ENCODE peak calls at places on chromosomes 12 and 14, in five cellular contexts. One of them, this sample, is unnamed.

GRCh38 chr14:88380405-88380804 is 5.1 kb upstream of the SPATA7 start:
- DNase-seq in A673: peak
- DNase-seq in thoracic aorta: no peak
- DNase-seq in effector memory CD8-positive, alpha-beta T cell: no peak
- DNase-seq in stimulated activated CD4-positive, alpha-beta T cell treated with anti-CD3 and anti-CD28 coated beads, Interleukin-2, amount 100 ng/mL, for 48 hours: no peak
- DNase-seq in this sample: peak

GRCh38 chr12:108337235-108338223 is 1.6 kb downstream of the CMKLR1 start:
- DNase-seq in effector memory CD8-positive, alpha-beta T cell: no peak
- DNase-seq in thoracic aorta: no peak
- DNase-seq in stimulated activated CD4-positive, alpha-beta T cell treated with anti-CD3 and anti-CD28 coated beads, Interleukin-2, amount 100 ng/mL, for 48 hours: no peak
- DNase-seq in A673: peak
- DNase-seq in this sample: peak

GRCh38 chr12:112978163-112979081 is at the start of gene OAS2:
- DNase-seq in effector memory CD8-positive, alpha-beta T cell: peak
- DNase-seq in stimulated activated CD4-positive, alpha-beta T cell treated with anti-CD3 and anti-CD28 coated beads, Interleukin-2, amount 100 ng/mL, for 48 hours: peak
- DNase-seq in thoracic aorta: no peak
- DNase-seq in A673: peak
- DNase-seq in this sample: peak

GRCh38 chr12:69343885-69344612 is 4.1 kb upstream of the LYZ start:
- DNase-seq in thoracic aorta: no peak
- DNase-seq in stimulated activated CD4-positive, alpha-beta T cell treated with anti-CD3 and anti-CD28 coated beads, Interleukin-2, amount 100 ng/mL, for 48 hours: no peak
- DNase-seq in A673: no peak
- DNase-seq in effector memory CD8-positive, alpha-beta T cell: no peak
- DNase-seq in this sample: no peak

GRCh38 chr12:94674835-94675234 is 24.5 kb upstream of the TMCC3 start:
- DNase-seq in stimulated activated CD4-positive, alpha-beta T cell treated with anti-CD3 and anti-CD28 coated beads, Interleukin-2, amount 100 ng/mL, for 48 hours: no peak
- DNase-seq in effector memory CD8-positive, alpha-beta T cell: no peak
- DNase-seq in A673: no peak
- DNase-seq in thoracic aorta: no peak
- DNase-seq in this sample: no peak

GRCh38 chr14:84397621-84398020 is 1132.3 kb upstream of the FLRT2 start:
- DNase-seq in A673: no peak
- DNase-seq in stimulated activated CD4-positive, alpha-beta T cell treated with anti-CD3 and anti-CD28 coated beads, Interleukin-2, amount 100 ng/mL, for 48 hours: no peak
- DNase-seq in effector memory CD8-positive, alpha-beta T cell: no peak
- DNase-seq in thoracic aorta: no peak
- DNase-seq in this sample: no peak

GRCh38 chr14:23536494-23536893 is 15.1 kb downstream of the ZFHX2 start:
- DNase-seq in A673: no peak
- DNase-seq in stimulated activated CD4-positive, alpha-beta T cell treated with anti-CD3 and anti-CD28 coated beads, Interleukin-2, amount 100 ng/mL, for 48 hours: no peak
- DNase-seq in thoracic aorta: no peak
- DNase-seq in effector memory CD8-positive, alpha-beta T cell: no peak
- DNase-seq in this sample: no peak

GRCh38 chr14:67396381-67396965 is 15.5 kb downstream of the PLEK2 start:
- DNase-seq in effector memory CD8-positive, alpha-beta T cell: no peak
- DNase-seq in stimulated activated CD4-positive, alpha-beta T cell treated with anti-CD3 and anti-CD28 coated beads, Interleukin-2, amount 100 ng/mL, for 48 hours: no peak
- DNase-seq in A673: peak
- DNase-seq in thoracic aorta: no peak
- DNase-seq in this sample: peak

GRCh38 chr14:37586783-37587428 is 8.1 kb downstream of the FOXA1 start:
- DNase-seq in thoracic aorta: no peak
- DNase-seq in stimulated activated CD4-positive, alpha-beta T cell treated with anti-CD3 and anti-CD28 coated beads, Interleukin-2, amount 100 ng/mL, for 48 hours: no peak
- DNase-seq in A673: no peak
- DNase-seq in effector memory CD8-positive, alpha-beta T cell: no peak
- DNase-seq in this sample: no peak

GRCh38 chr12:102824218-102824835 is 92.7 kb downstream of the PAH start:
- DNase-seq in A673: peak
- DNase-seq in stimulated activated CD4-positive, alpha-beta T cell treated with anti-CD3 and anti-CD28 coated beads, Interleukin-2, amount 100 ng/mL, for 48 hours: no peak
- DNase-seq in thoracic aorta: no peak
- DNase-seq in effector memory CD8-positive, alpha-beta T cell: no peak
- DNase-seq in this sample: peak

GRCh38 chr12:29611906-29612305 is 114.4 kb upstream of the OVCH1 start:
- DNase-seq in thoracic aorta: peak
- DNase-seq in A673: peak
- DNase-seq in effector memory CD8-positive, alpha-beta T cell: no peak
- DNase-seq in stimulated activated CD4-positive, alpha-beta T cell treated with anti-CD3 and anti-CD28 coated beads, Interleukin-2, amount 100 ng/mL, for 48 hours: no peak
- DNase-seq in this sample: no peak

GRCh38 chr12:103495158-103495782 is 498 bp downstream of the C12orf42 start:
- DNase-seq in effector memory CD8-positive, alpha-beta T cell: peak
- DNase-seq in stimulated activated CD4-positive, alpha-beta T cell treated with anti-CD3 and anti-CD28 coated beads, Interleukin-2, amount 100 ng/mL, for 48 hours: no peak
- DNase-seq in A673: peak
- DNase-seq in thoracic aorta: no peak
- DNase-seq in this sample: no peak

GRCh38 chr12:31853977-31854376 is 105.2 kb upstream of the RESF1 start:
- DNase-seq in A673: no peak
- DNase-seq in stimulated activated CD4-positive, alpha-beta T cell treated with anti-CD3 and anti-CD28 coated beads, Interleukin-2, amount 100 ng/mL, for 48 hours: no peak
- DNase-seq in effector memory CD8-positive, alpha-beta T cell: no peak
- DNase-seq in thoracic aorta: no peak
- DNase-seq in this sample: no peak

GRCh38 chr14:35628989-35629388 is 95.0 kb downstream of the INSM2 start:
- DNase-seq in stimulated activated CD4-positive, alpha-beta T cell treated with anti-CD3 and anti-CD28 coated beads, Interleukin-2, amount 100 ng/mL, for 48 hours: no peak
- DNase-seq in thoracic aorta: no peak
- DNase-seq in effector memory CD8-positive, alpha-beta T cell: no peak
- DNase-seq in A673: no peak
- DNase-seq in this sample: peak

GRCh38 chr14:54202288-54202687 is 194.5 kb upstream of the CDKN3 start:
- DNase-seq in effector memory CD8-positive, alpha-beta T cell: no peak
- DNase-seq in stimulated activated CD4-positive, alpha-beta T cell treated with anti-CD3 and anti-CD28 coated beads, Interleukin-2, amount 100 ng/mL, for 48 hours: no peak
- DNase-seq in thoracic aorta: no peak
- DNase-seq in A673: no peak
- DNase-seq in this sample: no peak

GRCh38 chr12:93789767-93790166 is 112.6 kb downstream of the CRADD start:
- DNase-seq in thoracic aorta: no peak
- DNase-seq in effector memory CD8-positive, alpha-beta T cell: no peak
- DNase-seq in stimulated activated CD4-positive, alpha-beta T cell treated with anti-CD3 and anti-CD28 coated beads, Interleukin-2, amount 100 ng/mL, for 48 hours: no peak
- DNase-seq in A673: no peak
- DNase-seq in this sample: no peak

GRCh38 chr12:109946505-109946904 is 46.4 kb downstream of the TCHP start:
- DNase-seq in thoracic aorta: no peak
- DNase-seq in A673: no peak
- DNase-seq in stimulated activated CD4-positive, alpha-beta T cell treated with anti-CD3 and anti-CD28 coated beads, Interleukin-2, amount 100 ng/mL, for 48 hours: no peak
- DNase-seq in effector memory CD8-positive, alpha-beta T cell: no peak
- DNase-seq in this sample: no peak

GRCh38 chr14:82635931-82636330 is 1102.3 kb upstream of the SEL1L start:
- DNase-seq in stimulated activated CD4-positive, alpha-beta T cell treated with anti-CD3 and anti-CD28 coated beads, Interleukin-2, amount 100 ng/mL, for 48 hours: no peak
- DNase-seq in thoracic aorta: no peak
- DNase-seq in effector memory CD8-positive, alpha-beta T cell: no peak
- DNase-seq in A673: no peak
- DNase-seq in this sample: no peak

GRCh38 chr12:47797432-47797831 is 22.3 kb downstream of the HDAC7 start:
- DNase-seq in thoracic aorta: no peak
- DNase-seq in A673: no peak
- DNase-seq in effector memory CD8-positive, alpha-beta T cell: peak
- DNase-seq in stimulated activated CD4-positive, alpha-beta T cell treated with anti-CD3 and anti-CD28 coated beads, Interleukin-2, amount 100 ng/mL, for 48 hours: no peak
- DNase-seq in this sample: no peak

GRCh38 chr12:24562761-24563392 is 386.0 kb downstream of the BCAT1 start:
- DNase-seq in A673: peak
- DNase-seq in thoracic aorta: no peak
- DNase-seq in effector memory CD8-positive, alpha-beta T cell: no peak
- DNase-seq in stimulated activated CD4-positive, alpha-beta T cell treated with anti-CD3 and anti-CD28 coated beads, Interleukin-2, amount 100 ng/mL, for 48 hours: no peak
- DNase-seq in this sample: peak

GRCh38 chr12:50980545-50980944 is 28.2 kb downstream of the HIGD1C start:
- DNase-seq in thoracic aorta: no peak
- DNase-seq in effector memory CD8-positive, alpha-beta T cell: no peak
- DNase-seq in A673: no peak
- DNase-seq in stimulated activated CD4-positive, alpha-beta T cell treated with anti-CD3 and anti-CD28 coated beads, Interleukin-2, amount 100 ng/mL, for 48 hours: no peak
- DNase-seq in this sample: no peak

GRCh38 chr12:10571141-10571540 is 42.3 kb downstream of the MAGOHB start:
- DNase-seq in A673: no peak
- DNase-seq in effector memory CD8-positive, alpha-beta T cell: no peak
- DNase-seq in thoracic aorta: no peak
- DNase-seq in stimulated activated CD4-positive, alpha-beta T cell treated with anti-CD3 and anti-CD28 coated beads, Interleukin-2, amount 100 ng/mL, for 48 hours: no peak
- DNase-seq in this sample: no peak

GRCh38 chr12:19234991-19235876 is 105.7 kb downstream of the PLEKHA5 start:
- DNase-seq in thoracic aorta: no peak
- DNase-seq in effector memory CD8-positive, alpha-beta T cell: no peak
- DNase-seq in stimulated activated CD4-positive, alpha-beta T cell treated with anti-CD3 and anti-CD28 coated beads, Interleukin-2, amount 100 ng/mL, for 48 hours: no peak
- DNase-seq in A673: no peak
- DNase-seq in this sample: no peak

GRCh38 chr14:34628681-34629135 is 1.2 kb downstream of the SNX6 start:
- DNase-seq in A673: peak
- DNase-seq in stimulated activated CD4-positive, alpha-beta T cell treated with anti-CD3 and anti-CD28 coated beads, Interleukin-2, amount 100 ng/mL, for 48 hours: no peak
- DNase-seq in thoracic aorta: no peak
- DNase-seq in effector memory CD8-positive, alpha-beta T cell: no peak
- DNase-seq in this sample: peak

GRCh38 chr14:90883782-90884181 is 67.6 kb upstream of the TTC7B start:
- DNase-seq in effector memory CD8-positive, alpha-beta T cell: no peak
- DNase-seq in stimulated activated CD4-positive, alpha-beta T cell treated with anti-CD3 and anti-CD28 coated beads, Interleukin-2, amount 100 ng/mL, for 48 hours: no peak
- DNase-seq in A673: no peak
- DNase-seq in thoracic aorta: no peak
- DNase-seq in this sample: no peak

GRCh38 chr14:22375321-22375930 is 213.6 kb downstream of the DAD1 start:
- DNase-seq in thoracic aorta: no peak
- DNase-seq in A673: peak
- DNase-seq in stimulated activated CD4-positive, alpha-beta T cell treated with anti-CD3 and anti-CD28 coated beads, Interleukin-2, amount 100 ng/mL, for 48 hours: no peak
- DNase-seq in effector memory CD8-positive, alpha-beta T cell: no peak
- DNase-seq in this sample: peak

GRCh38 chr12:56522486-56523193 is 1.0 kb downstream of the RBMS2 start:
- DNase-seq in A673: peak
- DNase-seq in effector memory CD8-positive, alpha-beta T cell: no peak
- DNase-seq in stimulated activated CD4-positive, alpha-beta T cell treated with anti-CD3 and anti-CD28 coated beads, Interleukin-2, amount 100 ng/mL, for 48 hours: no peak
- DNase-seq in thoracic aorta: no peak
- DNase-seq in this sample: peak

GRCh38 chr12:127238061-127238460 is 1028.9 kb upstream of the TMEM132C start:
- DNase-seq in effector memory CD8-positive, alpha-beta T cell: no peak
- DNase-seq in A673: no peak
- DNase-seq in thoracic aorta: no peak
- DNase-seq in stimulated activated CD4-positive, alpha-beta T cell treated with anti-CD3 and anti-CD28 coated beads, Interleukin-2, amount 100 ng/mL, for 48 hours: no peak
- DNase-seq in this sample: no peak

GRCh38 chr12:131939007-131939406 is 9.9 kb downstream of the PUS1 start:
- DNase-seq in A673: no peak
- DNase-seq in effector memory CD8-positive, alpha-beta T cell: no peak
- DNase-seq in stimulated activated CD4-positive, alpha-beta T cell treated with anti-CD3 and anti-CD28 coated beads, Interleukin-2, amount 100 ng/mL, for 48 hours: no peak
- DNase-seq in thoracic aorta: no peak
- DNase-seq in this sample: no peak

GRCh38 chr12:130613831-130614230 is 102.3 kb downstream of the RIMBP2 start:
- DNase-seq in thoracic aorta: no peak
- DNase-seq in stimulated activated CD4-positive, alpha-beta T cell treated with anti-CD3 and anti-CD28 coated beads, Interleukin-2, amount 100 ng/mL, for 48 hours: no peak
- DNase-seq in A673: no peak
- DNase-seq in effector memory CD8-positive, alpha-beta T cell: no peak
- DNase-seq in this sample: no peak

GRCh38 chr12:107951024-107951423 is 176.5 kb downstream of the ASCL4 start:
- DNase-seq in stimulated activated CD4-positive, alpha-beta T cell treated with anti-CD3 and anti-CD28 coated beads, Interleukin-2, amount 100 ng/mL, for 48 hours: no peak
- DNase-seq in A673: no peak
- DNase-seq in thoracic aorta: no peak
- DNase-seq in effector memory CD8-positive, alpha-beta T cell: no peak
- DNase-seq in this sample: no peak

GRCh38 chr12:68784015-68784414 is 24.0 kb upstream of the MDM2 start:
- DNase-seq in thoracic aorta: no peak
- DNase-seq in stimulated activated CD4-positive, alpha-beta T cell treated with anti-CD3 and anti-CD28 coated beads, Interleukin-2, amount 100 ng/mL, for 48 hours: no peak
- DNase-seq in effector memory CD8-positive, alpha-beta T cell: no peak
- DNase-seq in A673: no peak
- DNase-seq in this sample: no peak

GRCh38 chr12:3712209-3712992 is 40.5 kb downstream of the CRACR2A start:
- DNase-seq in thoracic aorta: no peak
- DNase-seq in stimulated activated CD4-positive, alpha-beta T cell treated with anti-CD3 and anti-CD28 coated beads, Interleukin-2, amount 100 ng/mL, for 48 hours: no peak
- DNase-seq in effector memory CD8-positive, alpha-beta T cell: no peak
- DNase-seq in A673: peak
- DNase-seq in this sample: no peak

GRCh38 chr14:30882431-30882830 is 8.1 kb downstream of the COCH start:
- DNase-seq in effector memory CD8-positive, alpha-beta T cell: no peak
- DNase-seq in thoracic aorta: no peak
- DNase-seq in stimulated activated CD4-positive, alpha-beta T cell treated with anti-CD3 and anti-CD28 coated beads, Interleukin-2, amount 100 ng/mL, for 48 hours: no peak
- DNase-seq in A673: no peak
- DNase-seq in this sample: no peak

GRCh38 chr14:70186826-70187483 is 1.8 kb downstream of the SLC8A3 start:
- DNase-seq in A673: peak
- DNase-seq in stimulated activated CD4-positive, alpha-beta T cell treated with anti-CD3 and anti-CD28 coated beads, Interleukin-2, amount 100 ng/mL, for 48 hours: peak
- DNase-seq in thoracic aorta: no peak
- DNase-seq in effector memory CD8-positive, alpha-beta T cell: no peak
- DNase-seq in this sample: peak

GRCh38 chr14:91098591-91098990 is 15.3 kb upstream of the DGLUCY start:
- DNase-seq in thoracic aorta: no peak
- DNase-seq in effector memory CD8-positive, alpha-beta T cell: no peak
- DNase-seq in stimulated activated CD4-positive, alpha-beta T cell treated with anti-CD3 and anti-CD28 coated beads, Interleukin-2, amount 100 ng/mL, for 48 hours: no peak
- DNase-seq in A673: no peak
- DNase-seq in this sample: no peak

GRCh38 chr14:94113908-94114588 is 3.5 kb downstream of the IFI27 start:
- DNase-seq in thoracic aorta: no peak
- DNase-seq in effector memory CD8-positive, alpha-beta T cell: no peak
- DNase-seq in A673: no peak
- DNase-seq in stimulated activated CD4-positive, alpha-beta T cell treated with anti-CD3 and anti-CD28 coated beads, Interleukin-2, amount 100 ng/mL, for 48 hours: no peak
- DNase-seq in this sample: no peak

GRCh38 chr12:31488737-31489338 is 102.1 kb downstream of the DENND5B start:
- DNase-seq in thoracic aorta: no peak
- DNase-seq in effector memory CD8-positive, alpha-beta T cell: no peak
- DNase-seq in stimulated activated CD4-positive, alpha-beta T cell treated with anti-CD3 and anti-CD28 coated beads, Interleukin-2, amount 100 ng/mL, for 48 hours: no peak
- DNase-seq in A673: no peak
- DNase-seq in this sample: no peak

GRCh38 chr14:24605435-24606190 is 3.9 kb downstream of the GZMH start:
- DNase-seq in stimulated activated CD4-positive, alpha-beta T cell treated with anti-CD3 and anti-CD28 coated beads, Interleukin-2, amount 100 ng/mL, for 48 hours: peak
- DNase-seq in A673: peak
- DNase-seq in thoracic aorta: no peak
- DNase-seq in effector memory CD8-positive, alpha-beta T cell: peak
- DNase-seq in this sample: no peak

This sample was measured in RPMI7951.